ENCODE peak calls at places on chromosome 5, in nine cellular contexts. K, S, R, A, X, U, P, H and T are unnamed samples.

GRCh38 chr5:1509346-1510085 is 14.2 kb downstream of the LPCAT1 start:
- DNase-seq in X (no peak), U (no peak), P (no peak), H (no peak), A (no peak), R (no peak), S (no peak), K (no peak), T (peak; percentile 30)

GRCh38 chr5:97979740-97980139 is 793.7 kb upstream of the RGMB start:
- DNase-seq in X (no peak), A (no peak), K (no peak), H (peak; percentile 6), S (no peak), P (no peak), R (no peak), U (peak; percentile 88), T (no peak)

GRCh38 chr5:138491669-138492551 is 26.6 kb downstream of the EGR1 start:
- DNase-seq in S (peak; percentile 77), R (peak; percentile 89), K (peak; percentile 93), U (peak; percentile 90), P (peak; percentile 84), X (peak; percentile 92), H (peak; percentile 94), A (peak; percentile 89), T (peak; percentile 84)

GRCh38 chr5:28014779-28015178 is 976.4 kb upstream of the CDH9 start:
- DNase-seq in H (no peak), A (no peak), S (no peak), U (no peak), X (no peak), K (no peak), P (no peak), R (no peak), T (no peak)

GRCh38 chr5:169223595-169223953 is 77.4 kb downstream of the SLIT3 start:
- DNase-seq in X (no peak), A (no peak), P (no peak), S (no peak), H (no peak), U (no peak), K (no peak), R (no peak), T (no peak)

GRCh38 chr5:143205386-143205785 is 198.1 kb downstream of the NR3C1 start:
- DNase-seq in U (peak; percentile 87), H (no peak), K (no peak), A (no peak), P (no peak), R (no peak), X (no peak), S (no peak), T (no peak)

GRCh38 chr5:137629646-137630045 is 106.2 kb downstream of the KLHL3 start:
- DNase-seq in K (no peak), P (no peak), R (no peak), U (peak; percentile 71), A (no peak), H (peak; percentile 76), S (no peak), X (no peak), T (no peak)

GRCh38 chr5:72267685-72268084 is 52.4 kb downstream of the MRPS27 start:
- DNase-seq in A (no peak), H (no peak), U (no peak), X (no peak), P (no peak), S (no peak), K (no peak), R (no peak), T (no peak)

GRCh38 chr5:16918891-16919671 is 17.0 kb downstream of the MYO10 start:
- DNase-seq in H (no peak), X (no peak), R (no peak), A (no peak), S (no peak), K (no peak), U (no peak), P (no peak), T (no peak)
- H3K4me1 ChIP-seq in H (no peaks in the 10 kb centered on the region), X (peaks cover under 1% of the 10 kb centered on the region), R (peaks cover 5% of the 10 kb centered on the region), A (peaks cover 3% of the 10 kb centered on the region), S (no peaks in the 10 kb centered on the region), K (peaks cover 19% of the 10 kb centered on the region), U (peaks cover 6% of the 10 kb centered on the region), P (no peaks in the 10 kb centered on the region), T (no peaks in the 10 kb centered on the region)

GRCh38 chr5:78804995-78805394 is 156.4 kb upstream of the LHFPL2 start:
- DNase-seq in U (no peak), S (no peak), H (no peak), P (no peak), K (no peak), X (no peak), A (no peak), R (no peak), T (no peak)

GRCh38 chr5:78805474-78806124 is 157.0 kb upstream of the LHFPL2 start:
- DNase-seq in X (no peak), P (no peak), R (no peak), H (no peak), U (no peak), A (no peak), S (no peak), K (peak; percentile 27), T (no peak)

GRCh38 chr5:78808380-78808779 is 159.8 kb upstream of the LHFPL2 start:
- DNase-seq in S (no peak), R (no peak), A (no peak), P (no peak), U (no peak), H (no peak), K (peak; percentile 47), X (no peak), T (no peak)

GRCh38 chr5:78808818-78809217 is 160.2 kb upstream of the LHFPL2 start:
- DNase-seq in X (no peak), R (no peak), H (no peak), A (no peak), S (no peak), K (no peak), P (no peak), U (no peak), T (no peak)

DNA sequence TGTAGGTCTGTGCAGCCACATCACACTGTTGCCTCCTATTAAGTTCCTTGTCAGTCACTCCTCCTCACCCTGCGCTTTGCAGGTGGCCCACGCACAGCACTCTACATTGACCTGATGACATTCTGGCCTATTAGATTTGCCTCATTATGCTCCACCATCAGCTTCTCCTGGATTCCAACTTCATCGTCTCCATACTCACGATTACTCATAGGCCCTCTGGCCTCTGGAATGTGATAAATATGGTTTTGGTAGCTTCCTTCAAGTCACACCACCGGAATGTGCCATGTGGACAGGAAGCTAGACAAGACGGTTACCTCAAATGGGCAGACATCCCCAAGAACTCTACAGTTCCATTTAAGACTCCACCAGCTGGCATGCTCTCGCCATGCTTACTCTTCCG is 158.0 kb upstream of the LHFPL2 start:
- DNase-seq in A (no peak), P (no peak), R (no peak), K (no peak), S (no peak), U (peak; percentile 56), X (no peak), H (no peak), T (no peak)
- H3K27ac ChIP-seq in A (no peak overlapping the region), P (no peak overlapping the region), R (no peak overlapping the region), K (no peak overlapping the region), S (no peak overlapping the region), U (peak overlapping the region; percentile 44), X (no peak overlapping the region), H (no peak overlapping the region), T (no peak overlapping the region)

GRCh38 chr5:80141681-80142080 is 106.5 kb downstream of the THBS4 start:
- DNase-seq in P (no peak), H (no peak), A (no peak), X (no peak), K (no peak), S (no peak), R (no peak), U (no peak), T (no peak)

GRCh38 chr5:80141147-80141671 is 106.1 kb downstream of the THBS4 start:
- DNase-seq in A (peak; percentile 43), R (peak; percentile 70), X (peak; percentile 67), K (peak; percentile 89), U (peak; percentile 67), H (peak; percentile 56), P (no peak), S (no peak), T (no peak)

GRCh38 chr5:80140496-80140895 is 105.3 kb downstream of the THBS4 start:
- DNase-seq in X (no peak), S (no peak), U (no peak), H (no peak), K (no peak), A (no peak), R (no peak), P (no peak), T (no peak)

GRCh38 chr5:80143491-80143890 is 108.3 kb downstream of the THBS4 start:
- DNase-seq in S (no peak), P (no peak), R (no peak), X (no peak), H (no peak), K (no peak), A (no peak), U (no peak), T (no peak)

GRCh38 chr5:80142996-80143395 is 107.8 kb downstream of the THBS4 start:
- DNase-seq in K (no peak), A (no peak), X (no peak), H (no peak), S (no peak), U (no peak), R (no peak), P (no peak), T (no peak)
- H3K4me1 ChIP-seq in K (peaks cover 18% of the 10 kb centered on the region), A (no peaks in the 10 kb centered on the region), X (no peaks in the 10 kb centered on the region), H (peaks cover 9% of the 10 kb centered on the region), S (peaks cover 39% of the 10 kb centered on the region), U (peaks cover 3% of the 10 kb centered on the region), R (peaks cover 10% of the 10 kb centered on the region), P (peaks cover 32% of the 10 kb centered on the region), T (peaks cover 65% of the 10 kb centered on the region)

GRCh38 chr5:163622796-163623195 is 117.4 kb downstream of the MAT2B start:
- DNase-seq in H (no peak), A (no peak), U (no peak), K (no peak), S (no peak), P (no peak), R (no peak), X (no peak), T (no peak)

GRCh38 chr5:163623524-163623923 is 118.1 kb downstream of the MAT2B start:
- DNase-seq in U (no peak), A (no peak), R (no peak), X (no peak), H (no peak), P (no peak), S (no peak), K (no peak), T (no peak)

GRCh38 chr5:163631846-163632245 is 126.4 kb downstream of the MAT2B start:
- DNase-seq in U (peak; percentile 15), H (no peak), A (no peak), S (no peak), P (no peak), X (peak; percentile 22), R (no peak), K (no peak), T (no peak)

GRCh38 chr5:163624466-163624865 is 119.0 kb downstream of the MAT2B start:
- DNase-seq in S (no peak), X (no peak), K (no peak), H (no peak), U (no peak), R (no peak), A (no peak), P (no peak), T (no peak)

DNA sequence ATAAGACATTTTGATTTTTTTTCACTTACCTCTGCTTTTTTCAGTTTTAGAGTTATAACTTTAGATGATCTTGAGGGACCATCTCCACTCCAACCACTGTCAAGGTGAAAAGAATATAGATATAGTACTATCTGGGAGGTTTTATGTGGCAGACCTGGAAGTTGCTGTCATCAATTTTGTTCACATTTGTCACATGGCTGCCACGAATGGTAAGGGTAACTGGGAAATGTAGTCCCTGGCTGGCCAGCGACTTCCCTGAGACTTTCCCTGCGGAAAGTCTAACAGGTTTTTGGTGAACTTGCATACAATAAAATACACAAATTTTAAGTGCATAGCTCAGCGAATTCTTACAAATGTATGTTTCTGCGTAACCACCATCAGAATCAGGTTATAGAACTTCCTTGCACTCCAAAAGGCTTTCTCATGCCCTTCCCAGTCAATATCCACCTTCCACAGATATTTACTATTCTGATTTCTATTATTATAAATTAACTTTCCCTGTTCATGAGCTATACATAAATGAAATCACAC is 121.5 kb downstream of the MAT2B start:
- DNase-seq in A (no peak), X (no peak), H (no peak), S (no peak), U (no peak), K (no peak), R (no peak), P (no peak), T (no peak)
- H3K27ac ChIP-seq in A (no peak overlapping the region), X (no peak overlapping the region), H (no peak overlapping the region), S (no peak overlapping the region), U (no peak overlapping the region), K (no peak overlapping the region), R (no peak overlapping the region), P (no peak overlapping the region), T (no peak overlapping the region)